ENCODE peak calls at places on chromosomes 12 and 14, in seven cellular contexts. V, J, N, L, G, X and U are unnamed samples.

GRCh38 chr12:114430306-114430705 is 24.4 kb upstream of the TBX5 start:
- DNase-seq in V (no peak), J (no peak), N (no peak), L (no peak), G (no peak), X (no peak), U (no peak)

GRCh38 chr12:106906715-106907114 is 49.0 kb upstream of the TMEM263 start:
- DNase-seq in V (no peak), J (no peak), N (no peak), L (no peak), G (no peak), X (no peak), U (no peak)

GRCh38 chr12:32863128-32863527 is 33.4 kb downstream of the PKP2 start:
- DNase-seq in V (no peak), J (peak; percentile 36), N (no peak), L (no peak), G (no peak), X (no peak), U (no peak)

GRCh38 chr14:49427117-49427516 is 159.1 kb downstream of the RPS29 start:
- DNase-seq in V (no peak), J (no peak), N (no peak), L (no peak), G (no peak), X (no peak), U (no peak)

GRCh38 chr14:74732387-74732786 is 19.4 kb downstream of the FCF1 start:
- DNase-seq in V (no peak), J (no peak), N (no peak), L (no peak), G (no peak), X (no peak), U (no peak)

GRCh38 chr12:113002155-113002554 is 23.8 kb downstream of the OAS2 start:
- DNase-seq in V (no peak), J (no peak), N (peak; percentile 37), L (peak; percentile 53), G (no peak), X (no peak), U (no peak)

GRCh38 chr14:43665570-43666267 is 841.4 kb downstream of the FSCB start:
- DNase-seq in V (no peak), J (no peak), N (no peak), L (no peak), G (no peak), X (peak; percentile 9), U (no peak)

GRCh38 chr12:67515679-67516363 is 132.7 kb upstream of the DYRK2 start:
- DNase-seq in V (no peak), J (peak; percentile 58), N (no peak), L (no peak), G (peak; percentile 70), X (no peak), U (peak; percentile 84)

GRCh38 chr12:76078748-76079147 is 5.7 kb downstream of the NAP1L1 start:
- DNase-seq in V (no peak), J (no peak), N (no peak), L (no peak), G (no peak), X (no peak), U (no peak)

GRCh38 chr12:76073561-76073960 is 10.9 kb downstream of the NAP1L1 start:
- DNase-seq in V (no peak), J (no peak), N (no peak), L (no peak), G (no peak), X (no peak), U (no peak)

GRCh38 chr12:76074701-76075336 is 9.7 kb downstream of the NAP1L1 start:
- DNase-seq in V (no peak), J (no peak), N (no peak), L (no peak), G (no peak), X (no peak), U (no peak)

GRCh38 chr12:76072568-76072967 is 11.9 kb downstream of the NAP1L1 start:
- DNase-seq in V (no peak), J (no peak), N (no peak), L (no peak), G (no peak), X (no peak), U (no peak)

DNA sequence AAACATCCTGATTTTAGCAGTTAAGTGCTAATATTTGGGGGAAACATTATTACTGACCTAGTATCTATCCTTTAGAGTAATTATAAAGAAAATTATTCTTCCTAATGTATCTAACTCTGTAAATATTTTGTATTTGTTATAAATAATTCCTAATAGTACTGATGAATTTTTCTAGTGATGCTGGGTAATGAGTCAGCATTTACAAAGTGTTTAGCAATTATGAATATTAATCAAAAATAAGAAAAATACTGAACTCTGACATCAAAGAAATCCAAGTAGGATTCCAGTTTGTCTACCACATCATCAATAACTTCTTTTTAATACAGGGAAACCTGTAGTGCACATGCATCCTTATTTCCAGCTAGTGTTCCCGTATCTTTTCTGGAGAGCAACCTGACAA is 9.0 kb downstream of the NAP1L1 start:
- DNase-seq in V (no peak), J (no peak), N (no peak), L (no peak), G (no peak), X (no peak), U (no peak)
- H3K4me1 ChIP-seq in V (no peaks in the 10 kb centered on the region), J (no peaks in the 10 kb centered on the region), N (peaks cover 4% of the 10 kb centered on the region), L (peaks cover 47% of the 10 kb centered on the region), G (peaks cover 15% of the 10 kb centered on the region), X (peaks cover 45% of the 10 kb centered on the region), U (no peaks in the 10 kb centered on the region)

DNA sequence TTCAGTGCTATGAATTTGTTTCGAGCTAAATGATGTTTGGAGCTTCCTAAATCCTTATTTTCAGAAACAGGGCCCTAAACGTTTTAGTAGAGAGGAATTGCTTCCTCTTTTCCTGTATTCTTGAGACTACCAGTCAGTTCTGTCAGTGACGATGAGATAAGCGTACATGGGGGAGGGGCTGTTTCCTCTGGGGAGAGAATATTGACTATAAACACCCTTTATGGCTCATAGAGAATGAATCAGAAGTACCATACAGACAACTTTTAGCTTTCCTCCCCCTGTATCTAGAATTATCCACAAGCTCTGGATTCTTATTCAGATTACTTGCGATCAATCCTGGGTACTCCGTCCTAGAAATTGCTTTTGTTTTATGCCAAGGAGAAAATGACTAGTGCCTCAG is 5.1 kb downstream of the TBK1 start:
- DNase-seq in V (no peak), J (peak; percentile 35), N (no peak), L (no peak), G (no peak), X (no peak), U (no peak)
- H3K4me1 ChIP-seq in V (peaks cover 2% of the 10 kb centered on the region), J (peaks cover 8% of the 10 kb centered on the region), N (peaks cover 33% of the 10 kb centered on the region), L (peaks cover 39% of the 10 kb centered on the region), G (peaks cover 30% of the 10 kb centered on the region), X (peaks cover 16% of the 10 kb centered on the region), U (no peaks in the 10 kb centered on the region)

DNA sequence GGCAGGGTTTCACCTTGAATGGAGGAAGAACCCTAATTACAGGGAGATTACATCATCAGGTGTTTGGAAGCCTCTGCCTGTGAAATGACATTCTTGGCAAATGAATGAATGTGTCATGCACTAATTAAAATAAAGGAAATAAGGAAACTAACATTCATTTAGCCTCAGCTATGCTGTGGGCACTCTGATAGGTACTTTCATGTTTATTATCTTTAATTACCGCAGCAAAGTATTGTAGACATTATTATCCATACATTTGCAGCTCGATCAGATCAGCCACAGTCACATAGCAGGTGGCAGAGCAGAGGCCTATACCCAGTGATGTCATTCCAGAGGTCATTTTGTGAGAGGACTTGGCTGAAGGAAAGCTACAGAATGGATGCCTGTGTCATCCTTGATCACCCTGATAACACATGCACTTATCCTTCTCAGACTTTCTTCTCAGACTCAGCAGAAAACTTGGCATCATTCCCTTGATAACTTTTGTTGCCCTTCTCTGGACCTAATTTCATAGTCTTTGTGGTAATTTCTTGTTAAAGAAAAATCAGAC is 18.5 kb downstream of the ZNF664 start:
- DNase-seq in V (no peak), J (no peak), N (no peak), L (no peak), G (no peak), X (no peak), U (no peak)
- H3K4me1 ChIP-seq in V (peaks cover 9% of the 10 kb centered on the region), J (peaks cover 24% of the 10 kb centered on the region), N (peaks cover 21% of the 10 kb centered on the region), L (peaks cover 10% of the 10 kb centered on the region), G (no peaks in the 10 kb centered on the region), X (peaks cover 17% of the 10 kb centered on the region), U (peaks cover 8% of the 10 kb centered on the region)

DNA sequence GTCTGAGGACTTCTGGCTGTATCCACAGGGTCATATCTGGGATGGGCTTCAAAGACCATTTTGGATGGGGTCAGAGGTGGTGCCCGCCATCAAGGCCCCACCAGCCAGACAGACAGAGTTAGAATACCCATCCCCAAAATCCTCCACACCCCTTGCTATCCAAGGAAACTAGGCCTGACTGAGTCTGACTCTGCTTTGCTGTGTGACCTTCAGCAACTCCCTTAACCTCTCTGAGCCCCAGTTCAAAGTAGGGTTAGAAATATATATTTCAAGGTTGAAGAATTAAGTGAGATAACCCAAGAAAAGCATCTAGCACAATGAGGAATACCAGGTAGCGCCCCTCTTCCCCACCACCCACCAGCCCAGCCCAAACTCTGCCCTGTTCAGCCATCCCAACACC is 20.3 kb downstream of the BCL11B start:
- DNase-seq in V (no peak), J (no peak), N (no peak), L (no peak), G (no peak), X (no peak), U (no peak)
- H3K4me1 ChIP-seq in V (no peaks in the 10 kb centered on the region), J (no peaks in the 10 kb centered on the region), N (no peaks in the 10 kb centered on the region), L (peaks cover 6% of the 10 kb centered on the region), G (peaks cover 99% of the 10 kb centered on the region), X (no peaks in the 10 kb centered on the region), U (peaks cover 27% of the 10 kb centered on the region)

GRCh38 chr12:65632131-65632855 is 192.0 kb upstream of the HMGA2 start:
- DNase-seq in V (no peak), J (no peak), N (no peak), L (no peak), G (no peak), X (no peak), U (peak; percentile 80)
- H3K4me1 ChIP-seq in V (no peaks in the 10 kb centered on the region), J (peaks cover 13% of the 10 kb centered on the region), N (no peaks in the 10 kb centered on the region), L (peaks cover 50% of the 10 kb centered on the region), G (no peaks in the 10 kb centered on the region), X (no peaks in the 10 kb centered on the region), U (peaks cover 24% of the 10 kb centered on the region)